ENCODE peak calls at places on chromosome 4, in five cellular contexts. One of them, this sample, is unnamed.

GRCh38 chr4:140150886-140151699 is 2.9 kb downstream of the MAML3 start:
- DNase-seq in SK-N-SH: peak
- DNase-seq in H1: peak
- DNase-seq in K562: peak
- DNase-seq in HepG2: no peak
- DNase-seq in this sample: no peak

GRCh38 chr4:604131-604530 is 21.2 kb upstream of the PDE6B start:
- DNase-seq in SK-N-SH: no peak
- DNase-seq in H1: no peak
- DNase-seq in K562: no peak
- DNase-seq in HepG2: no peak
- DNase-seq in this sample: no peak

GRCh38 chr4:143207555-143207954 is 22.8 kb downstream of the USP38 start:
- DNase-seq in SK-N-SH: peak
- DNase-seq in H1: no peak
- DNase-seq in K562: no peak
- DNase-seq in HepG2: peak
- DNase-seq in this sample: no peak

GRCh38 chr4:185542626-185543336 is 7.5 kb upstream of the PDLIM3 start:
- DNase-seq in SK-N-SH: no peak
- DNase-seq in H1: no peak
- DNase-seq in K562: no peak
- DNase-seq in HepG2: no peak
- DNase-seq in this sample: no peak

GRCh38 chr4:121551271-121551670 is 145.5 kb downstream of the ANXA5 start:
- DNase-seq in SK-N-SH: no peak
- DNase-seq in H1: no peak
- DNase-seq in K562: no peak
- DNase-seq in HepG2: no peak
- DNase-seq in this sample: no peak

GRCh38 chr4:111228396-111228795 is 605.5 kb upstream of the PITX2 start:
- DNase-seq in SK-N-SH: no peak
- DNase-seq in H1: no peak
- DNase-seq in K562: no peak
- DNase-seq in HepG2: no peak
- DNase-seq in this sample: no peak

GRCh38 chr4:118400362-118400761 is 47.6 kb upstream of the PRSS12 start:
- DNase-seq in SK-N-SH: no peak
- DNase-seq in H1: no peak
- DNase-seq in K562: no peak
- DNase-seq in HepG2: no peak
- DNase-seq in this sample: no peak

GRCh38 chr4:48194986-48195773 is 61.1 kb upstream of the TXK start:
- DNase-seq in SK-N-SH: peak
- DNase-seq in H1: no peak
- DNase-seq in K562: no peak
- DNase-seq in HepG2: no peak
- DNase-seq in this sample: no peak

GRCh38 chr4:85787133-85787532 is 312.2 kb downstream of the ARHGAP24 start:
- DNase-seq in SK-N-SH: no peak
- DNase-seq in H1: no peak
- DNase-seq in K562: no peak
- DNase-seq in HepG2: no peak
- DNase-seq in this sample: no peak

GRCh38 chr4:74549936-74550335 is 105.0 kb downstream of the AREG start:
- DNase-seq in SK-N-SH: no peak
- DNase-seq in H1: no peak
- DNase-seq in K562: no peak
- DNase-seq in HepG2: no peak
- DNase-seq in this sample: no peak

GRCh38 chr4:64539234-64539849 is 130.1 kb upstream of the TECRL start:
- DNase-seq in SK-N-SH: peak
- DNase-seq in H1: no peak
- DNase-seq in K562: peak
- DNase-seq in HepG2: peak
- DNase-seq in this sample: peak

DNA sequence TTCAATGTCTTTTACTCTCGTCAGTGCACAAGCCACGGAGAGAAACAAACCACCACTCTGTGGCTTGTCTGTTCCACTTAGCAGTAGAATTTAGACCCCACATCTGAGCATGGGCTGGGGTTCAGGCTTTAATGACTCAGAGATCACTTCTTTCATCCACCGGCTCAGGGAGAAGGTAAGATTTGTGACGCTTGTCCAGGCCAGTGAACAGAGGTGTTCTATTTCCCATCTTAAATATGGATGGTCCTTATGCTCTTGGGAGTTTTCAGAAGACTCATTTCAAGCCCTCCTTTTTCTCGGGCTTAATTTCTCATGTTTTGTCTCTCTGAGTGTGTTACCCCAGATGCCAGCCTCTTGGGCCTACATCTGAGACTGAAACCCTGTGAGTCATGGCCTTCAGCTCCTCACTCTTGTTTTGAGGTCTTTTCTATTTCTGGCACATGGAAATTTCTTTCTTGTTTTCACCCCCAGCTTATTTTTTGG is 127.4 kb upstream of the SFRP2 start:
- DNase-seq in SK-N-SH: no peak
- DNase-seq in H1: no peak
- DNase-seq in K562: no peak
- DNase-seq in HepG2: no peak
- DNase-seq in this sample: peak
- TF ChIP-seq GABPA in SK-N-SH: no peak
- TF ChIP-seq GABPA in H1: no peak
- TF ChIP-seq GABPA in K562: no peak
- TF ChIP-seq GABPA in HepG2: no peak
- TF ChIP-seq GABPA in this sample: no peak

GRCh38 chr4:176032454-176032853 is 33.2 kb upstream of the WDR17 start:
- DNase-seq in SK-N-SH: no peak
- DNase-seq in H1: no peak
- DNase-seq in K562: no peak
- DNase-seq in HepG2: no peak
- DNase-seq in this sample: no peak

GRCh38 chr4:176030391-176030790 is 35.2 kb upstream of the WDR17 start:
- DNase-seq in SK-N-SH: no peak
- DNase-seq in H1: no peak
- DNase-seq in K562: no peak
- DNase-seq in HepG2: no peak
- DNase-seq in this sample: no peak

GRCh38 chr4:176034498-176034897 is 31.1 kb upstream of the WDR17 start:
- DNase-seq in SK-N-SH: peak
- DNase-seq in H1: no peak
- DNase-seq in K562: no peak
- DNase-seq in HepG2: no peak
- DNase-seq in this sample: no peak

GRCh38 chr4:176034936-176035335 is 30.7 kb upstream of the WDR17 start:
- DNase-seq in SK-N-SH: no peak
- DNase-seq in H1: no peak
- DNase-seq in K562: no peak
- DNase-seq in HepG2: no peak
- DNase-seq in this sample: no peak

GRCh38 chr4:176031927-176032326 is 33.7 kb upstream of the WDR17 start:
- DNase-seq in SK-N-SH: no peak
- DNase-seq in H1: no peak
- DNase-seq in K562: no peak
- DNase-seq in HepG2: no peak
- DNase-seq in this sample: no peak
- TF ChIP-seq YY1 in SK-N-SH: no peak
- TF ChIP-seq YY1 in H1: no peak
- TF ChIP-seq YY1 in K562: no peak
- TF ChIP-seq YY1 in HepG2: no peak
- TF ChIP-seq YY1 in this sample: no peak

GRCh38 chr4:101807351-101807750 is 16.8 kb downstream of the BANK1 start:
- DNase-seq in SK-N-SH: no peak
- DNase-seq in H1: no peak
- DNase-seq in K562: no peak
- DNase-seq in HepG2: no peak
- DNase-seq in this sample: no peak

GRCh38 chr4:101801957-101802356 is 11.4 kb downstream of the BANK1 start:
- DNase-seq in SK-N-SH: no peak
- DNase-seq in H1: no peak
- DNase-seq in K562: no peak
- DNase-seq in HepG2: no peak
- DNase-seq in this sample: no peak

DNA sequence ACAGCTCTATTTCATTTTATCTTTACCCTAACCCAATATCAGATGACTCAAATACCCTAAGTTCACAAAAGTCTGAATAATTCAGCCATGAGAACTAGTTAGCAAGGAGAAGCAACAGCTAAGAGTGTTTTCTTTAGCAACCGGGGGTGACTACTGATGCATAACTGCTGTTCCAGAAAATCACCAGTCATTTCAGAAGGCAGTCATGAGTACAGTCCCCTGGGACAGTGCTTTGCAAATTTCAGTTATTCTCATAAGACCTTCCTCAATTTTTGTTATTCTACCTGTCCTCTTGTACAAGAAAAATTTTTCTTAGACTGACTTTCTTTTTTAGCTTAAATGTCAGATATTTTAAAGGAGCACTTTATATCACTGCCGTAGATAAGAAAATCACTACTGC is 16.4 kb downstream of the BANK1 start:
- DNase-seq in SK-N-SH: no peak
- DNase-seq in H1: no peak
- DNase-seq in K562: no peak
- DNase-seq in HepG2: no peak
- DNase-seq in this sample: peak
- TF ChIP-seq GABPA in SK-N-SH: no peak
- TF ChIP-seq GABPA in H1: no peak
- TF ChIP-seq GABPA in K562: no peak
- TF ChIP-seq GABPA in HepG2: no peak
- TF ChIP-seq GABPA in this sample: no peak

GRCh38 chr4:8010618-8011017 is 71.0 kb upstream of the AFAP1 start:
- DNase-seq in SK-N-SH: peak
- DNase-seq in H1: no peak
- DNase-seq in K562: no peak
- DNase-seq in HepG2: peak
- DNase-seq in this sample: no peak
- TF ChIP-seq YY1 in SK-N-SH: no peak
- TF ChIP-seq YY1 in H1: no peak
- TF ChIP-seq YY1 in K562: no peak
- TF ChIP-seq YY1 in HepG2: no peak
- TF ChIP-seq YY1 in this sample: no peak

GRCh38 chr4:147924604-147925412 is 192.9 kb downstream of the ARHGAP10 start:
- DNase-seq in SK-N-SH: peak
- DNase-seq in H1: peak
- DNase-seq in K562: no peak
- DNase-seq in HepG2: peak
- DNase-seq in this sample: no peak
- TF ChIP-seq GABPA in SK-N-SH: no peak
- TF ChIP-seq GABPA in H1: no peak
- TF ChIP-seq GABPA in K562: no peak
- TF ChIP-seq GABPA in HepG2: no peak
- TF ChIP-seq GABPA in this sample: no peak

GRCh38 chr4:38837849-38838248 is 18.8 kb downstream of the TLR6 start:
- DNase-seq in SK-N-SH: no peak
- DNase-seq in H1: no peak
- DNase-seq in K562: no peak
- DNase-seq in HepG2: no peak
- DNase-seq in this sample: no peak
- TF ChIP-seq YY1 in SK-N-SH: no peak
- TF ChIP-seq YY1 in H1: no peak
- TF ChIP-seq YY1 in K562: no peak
- TF ChIP-seq YY1 in HepG2: no peak
- TF ChIP-seq YY1 in this sample: no peak

DNA sequence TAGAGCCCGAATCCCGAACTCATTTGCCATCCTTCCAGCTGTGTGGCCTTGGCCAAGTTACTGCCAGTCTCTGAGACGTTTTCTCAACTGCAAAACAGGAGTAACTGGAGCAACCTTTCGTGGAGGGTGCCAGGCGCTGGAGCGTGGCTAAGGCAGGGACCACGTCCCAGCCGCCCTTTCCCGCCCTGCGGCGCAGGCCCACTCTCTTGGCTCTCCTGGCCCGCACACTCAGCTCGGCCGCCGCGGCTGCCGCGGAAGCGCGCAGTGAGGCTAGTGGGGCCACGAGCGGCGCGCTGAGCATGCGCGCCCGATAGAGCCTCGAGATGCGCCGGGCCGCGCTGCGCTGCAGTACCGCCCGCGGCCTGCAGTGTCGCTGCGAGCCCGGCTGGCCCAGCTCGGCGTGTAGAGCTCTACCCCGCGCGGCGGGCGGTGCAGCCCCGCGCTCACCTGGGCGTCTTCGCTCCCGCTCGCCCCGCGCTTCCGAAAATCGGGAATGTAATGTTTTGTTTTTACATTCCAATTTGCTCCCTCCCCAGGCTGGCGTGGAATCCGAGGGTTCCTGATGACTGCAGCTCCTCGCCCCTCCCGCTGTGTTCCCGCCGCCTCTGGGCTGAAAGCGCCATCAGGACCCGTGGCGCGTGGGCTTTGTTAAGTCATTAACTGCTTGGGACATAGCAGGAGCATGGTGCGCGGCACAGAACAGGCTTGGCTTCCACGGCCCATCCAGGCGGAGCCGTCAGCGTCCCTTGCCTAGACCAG is 4.0 kb upstream of the ZNF518B start:
- DNase-seq in SK-N-SH: peak
- DNase-seq in H1: peak
- DNase-seq in K562: peak
- DNase-seq in HepG2: no peak
- DNase-seq in this sample: peak
- TF ChIP-seq GABPA in SK-N-SH: no peak
- TF ChIP-seq GABPA in H1: peak
- TF ChIP-seq GABPA in K562: no peak
- TF ChIP-seq GABPA in HepG2: no peak
- TF ChIP-seq GABPA in this sample: no peak

GRCh38 chr4:55753856-55754255 is 65.7 kb upstream of the EXOC1L start:
- DNase-seq in SK-N-SH: no peak
- DNase-seq in H1: no peak
- DNase-seq in K562: no peak
- DNase-seq in HepG2: no peak
- DNase-seq in this sample: no peak

GRCh38 chr4:55752810-55753209 is 66.8 kb upstream of the EXOC1L start:
- DNase-seq in SK-N-SH: no peak
- DNase-seq in H1: no peak
- DNase-seq in K562: no peak
- DNase-seq in HepG2: no peak
- DNase-seq in this sample: no peak

GRCh38 chr4:55756208-55756607 is 63.4 kb upstream of the EXOC1L start:
- DNase-seq in SK-N-SH: no peak
- DNase-seq in H1: no peak
- DNase-seq in K562: no peak
- DNase-seq in HepG2: no peak
- DNase-seq in this sample: no peak

GRCh38 chr4:55757356-55758024 is 62.1 kb upstream of the EXOC1L start:
- DNase-seq in SK-N-SH: no peak
- DNase-seq in H1: no peak
- DNase-seq in K562: no peak
- DNase-seq in HepG2: no peak
- DNase-seq in this sample: no peak

GRCh38 chr4:55754754-55755350 is 64.7 kb upstream of the EXOC1L start:
- DNase-seq in SK-N-SH: no peak
- DNase-seq in H1: no peak
- DNase-seq in K562: no peak
- DNase-seq in HepG2: no peak
- DNase-seq in this sample: no peak
- TF ChIP-seq YY1 in SK-N-SH: no peak
- TF ChIP-seq YY1 in H1: no peak
- TF ChIP-seq YY1 in K562: no peak
- TF ChIP-seq YY1 in HepG2: no peak
- TF ChIP-seq YY1 in this sample: no peak

DNA sequence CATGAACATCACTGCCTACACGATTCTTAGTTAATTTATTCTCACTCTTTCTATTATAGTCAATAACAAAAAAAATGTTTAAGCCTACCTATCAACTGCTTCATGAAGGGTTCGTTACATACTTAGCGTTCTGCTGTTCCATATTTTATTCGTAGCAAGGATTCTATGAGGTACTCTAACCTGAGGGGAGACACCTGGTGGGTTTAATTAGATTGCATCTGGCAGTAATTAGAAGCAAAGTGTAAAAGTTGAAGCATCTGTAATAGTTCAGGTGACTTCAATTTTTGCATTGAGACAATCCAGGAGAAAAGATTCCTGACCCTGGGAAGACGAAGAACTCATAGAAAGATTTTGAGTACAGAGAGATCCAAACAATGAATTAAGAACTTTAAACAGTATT is 1655.8 kb upstream of the TENM3 start:
- DNase-seq in SK-N-SH: no peak
- DNase-seq in H1: no peak
- DNase-seq in K562: no peak
- DNase-seq in HepG2: no peak
- DNase-seq in this sample: no peak
- TF ChIP-seq GABPA in SK-N-SH: no peak
- TF ChIP-seq GABPA in H1: no peak
- TF ChIP-seq GABPA in K562: no peak
- TF ChIP-seq GABPA in HepG2: no peak
- TF ChIP-seq GABPA in this sample: no peak